ENCODE peak calls at places on chromosomes 13 and 19, in five cellular contexts. One of them, this sample, is unnamed.

GRCh38 chr19:3006075-3006767 is 22.9 kb downstream of the TLE2 start:
- DNase-seq in lung: no peak
- DNase-seq in breast epithelium: no peak
- DNase-seq in ascending aorta: no peak
- DNase-seq in endodermal cell: peak; percentile 97
- DNase-seq in this sample: no peak

GRCh38 chr19:47641891-47642485 is 33.1 kb downstream of the BICRA start:
- DNase-seq in lung: no peak
- DNase-seq in breast epithelium: no peak
- DNase-seq in ascending aorta: no peak
- DNase-seq in endodermal cell: no peak
- DNase-seq in this sample: no peak

GRCh38 chr13:65378484-65378883 is 1851.7 kb downstream of the PCDH9 start:
- DNase-seq in lung: no peak
- DNase-seq in breast epithelium: no peak
- DNase-seq in ascending aorta: no peak
- DNase-seq in endodermal cell: no peak
- DNase-seq in this sample: no peak

GRCh38 chr19:35142531-35143230 is 374 bp upstream of the FXYD7 start:
- DNase-seq in lung: no peak
- DNase-seq in breast epithelium: no peak
- DNase-seq in ascending aorta: no peak
- DNase-seq in endodermal cell: peak; percentile 94
- DNase-seq in this sample: peak; percentile 59

GRCh38 chr13:108276060-108276459 is 6.5 kb downstream of the TNFSF13B start:
- DNase-seq in lung: no peak
- DNase-seq in breast epithelium: no peak
- DNase-seq in ascending aorta: peak; percentile 63
- DNase-seq in endodermal cell: no peak
- DNase-seq in this sample: no peak

GRCh38 chr13:23514076-23514475 is 56.1 kb upstream of the TNFRSF19 start:
- DNase-seq in lung: no peak
- DNase-seq in breast epithelium: no peak
- DNase-seq in ascending aorta: no peak
- DNase-seq in endodermal cell: no peak
- DNase-seq in this sample: no peak

GRCh38 chr13:51396352-51396751 is 56.5 kb downstream of the INTS6 start:
- DNase-seq in lung: no peak
- DNase-seq in breast epithelium: no peak
- DNase-seq in ascending aorta: no peak
- DNase-seq in endodermal cell: no peak
- DNase-seq in this sample: no peak

GRCh38 chr13:43953370-43953769 is 73.7 kb downstream of the LACC1 start:
- DNase-seq in lung: no peak
- DNase-seq in breast epithelium: peak; percentile 48
- DNase-seq in ascending aorta: no peak
- DNase-seq in endodermal cell: no peak
- DNase-seq in this sample: no peak

GRCh38 chr13:113926951-113927660 is 46.8 kb downstream of the C13orf46 start:
- DNase-seq in lung: no peak
- DNase-seq in breast epithelium: peak; percentile 23
- DNase-seq in ascending aorta: peak; percentile 62
- DNase-seq in endodermal cell: peak; percentile 28
- DNase-seq in this sample: no peak

GRCh38 chr13:99690426-99691189 is 189.3 kb downstream of the TM9SF2 start:
- DNase-seq in lung: no peak
- DNase-seq in breast epithelium: no peak
- DNase-seq in ascending aorta: no peak
- DNase-seq in endodermal cell: no peak
- DNase-seq in this sample: no peak

GRCh38 chr13:20553309-20553708 is 13.6 kb upstream of the IFT88 start:
- DNase-seq in lung: no peak
- DNase-seq in breast epithelium: no peak
- DNase-seq in ascending aorta: no peak
- DNase-seq in endodermal cell: no peak
- DNase-seq in this sample: no peak

GRCh38 chr19:58520257-58520599 is 618 bp upstream of the ZBTB45 start:
- DNase-seq in lung: no peak
- DNase-seq in breast epithelium: no peak
- DNase-seq in ascending aorta: no peak
- DNase-seq in endodermal cell: no peak
- DNase-seq in this sample: no peak

GRCh38 chr13:31756346-31756745 is 17.0 kb downstream of the RXFP2 start:
- DNase-seq in lung: no peak
- DNase-seq in breast epithelium: no peak
- DNase-seq in ascending aorta: no peak
- DNase-seq in endodermal cell: no peak
- DNase-seq in this sample: no peak

GRCh38 chr13:26015276-26015934 is 36.4 kb downstream of the SHISA2 start:
- DNase-seq in lung: no peak
- DNase-seq in breast epithelium: no peak
- DNase-seq in ascending aorta: no peak
- DNase-seq in endodermal cell: no peak
- DNase-seq in this sample: no peak

GRCh38 chr13:87777395-87777794 is 106.2 kb downstream of the SLITRK5 start:
- DNase-seq in lung: no peak
- DNase-seq in breast epithelium: no peak
- DNase-seq in ascending aorta: no peak
- DNase-seq in endodermal cell: peak; percentile 43
- DNase-seq in this sample: no peak

GRCh38 chr13:20118268-20119140 is 42.3 kb downstream of the GJA3 start:
- DNase-seq in lung: peak; percentile 74
- DNase-seq in breast epithelium: no peak
- DNase-seq in ascending aorta: peak; percentile 74
- DNase-seq in endodermal cell: peak; percentile 90
- DNase-seq in this sample: no peak

GRCh38 chr19:46902402-46902766 is 41.6 kb downstream of the ARHGAP35 start:
- DNase-seq in lung: peak; percentile 40
- DNase-seq in breast epithelium: peak; percentile 55
- DNase-seq in ascending aorta: no peak
- DNase-seq in endodermal cell: peak; percentile 36
- DNase-seq in this sample: no peak

GRCh38 chr19:48186015-48186414 is 15.5 kb downstream of the ZSWIM9 start:
- DNase-seq in lung: no peak
- DNase-seq in breast epithelium: no peak
- DNase-seq in ascending aorta: peak; percentile 28
- DNase-seq in endodermal cell: no peak
- DNase-seq in this sample: no peak

GRCh38 chr13:95644611-95645052 is at the start of gene DZIP1:
- DNase-seq in lung: peak; percentile 58
- DNase-seq in breast epithelium: peak; percentile 37
- DNase-seq in ascending aorta: peak; percentile 85
- DNase-seq in endodermal cell: peak; percentile 97
- DNase-seq in this sample: no peak
- H3K27me3 ChIP-seq in lung: peaks cover 6% of the 10 kb centered on the region
- H3K27me3 ChIP-seq in breast epithelium: peaks cover 21% of the 10 kb centered on the region
- H3K27me3 ChIP-seq in ascending aorta: no peaks in the 10 kb centered on the region
- H3K27me3 ChIP-seq in endodermal cell: no peaks in the 10 kb centered on the region
- H3K27me3 ChIP-seq in this sample: peaks cover 19% of the 10 kb centered on the region

DNA sequence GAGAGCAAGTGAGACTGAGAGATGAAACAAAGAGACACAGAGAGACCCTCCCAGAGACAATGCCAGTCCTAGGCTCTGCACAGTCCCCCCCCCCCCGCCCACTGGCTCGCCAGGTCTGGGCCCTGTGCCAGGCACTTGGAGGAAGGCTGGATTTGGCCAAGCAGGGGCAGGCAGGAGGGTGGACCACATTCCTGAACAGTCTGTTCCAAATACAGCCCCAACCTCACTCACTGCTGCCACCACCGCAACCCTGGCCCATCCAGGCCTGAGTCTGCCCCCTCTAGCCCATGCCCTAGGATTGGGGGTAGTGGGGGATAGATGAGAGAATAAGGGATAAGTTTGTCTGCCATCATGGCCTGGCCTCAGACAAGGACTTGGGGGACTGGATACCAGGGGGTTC is 19.0 kb downstream of the CYP2F1 start:
- DNase-seq in lung: no peak
- DNase-seq in breast epithelium: no peak
- DNase-seq in ascending aorta: no peak
- DNase-seq in endodermal cell: no peak
- DNase-seq in this sample: no peak
- H3K4me3 ChIP-seq in lung: no peak overlapping the region
- H3K4me3 ChIP-seq in breast epithelium: no peak overlapping the region
- H3K4me3 ChIP-seq in ascending aorta: no peak overlapping the region
- H3K4me3 ChIP-seq in endodermal cell: no peak overlapping the region
- H3K4me3 ChIP-seq in this sample: no peak overlapping the region

GRCh38 chr19:1491849-1492170 is 829 bp downstream of the REEP6 start:
- DNase-seq in lung: no peak
- DNase-seq in breast epithelium: peak; percentile 43
- DNase-seq in ascending aorta: no peak
- DNase-seq in endodermal cell: no peak
- DNase-seq in this sample: no peak
- H3K27me3 ChIP-seq in lung: no peaks in the 10 kb centered on the region
- H3K27me3 ChIP-seq in breast epithelium: no peaks in the 10 kb centered on the region
- H3K27me3 ChIP-seq in ascending aorta: no peaks in the 10 kb centered on the region
- H3K27me3 ChIP-seq in endodermal cell: peaks cover 16% of the 10 kb centered on the region
- H3K27me3 ChIP-seq in this sample: no peaks in the 10 kb centered on the region

GRCh38 chr19:18284710-18285430 is 3.4 kb upstream of the JUND start:
- DNase-seq in lung: no peak
- DNase-seq in breast epithelium: no peak
- DNase-seq in ascending aorta: no peak
- DNase-seq in endodermal cell: no peak
- DNase-seq in this sample: no peak

GRCh38 chr19:18283338-18283737 is 1.9 kb upstream of the JUND start:
- DNase-seq in lung: no peak
- DNase-seq in breast epithelium: no peak
- DNase-seq in ascending aorta: no peak
- DNase-seq in endodermal cell: no peak
- DNase-seq in this sample: no peak

GRCh38 chr19:18282021-18282787 is 782 bp upstream of the JUND start:
- DNase-seq in lung: no peak
- DNase-seq in breast epithelium: peak; percentile 72
- DNase-seq in ascending aorta: no peak
- DNase-seq in endodermal cell: no peak
- DNase-seq in this sample: no peak

GRCh38 chr19:18281082-18282020 is at the start of gene JUND:
- DNase-seq in lung: peak; percentile 96
- DNase-seq in breast epithelium: peak; percentile 99
- DNase-seq in ascending aorta: peak; percentile 99
- DNase-seq in endodermal cell: peak; percentile 98
- DNase-seq in this sample: peak; percentile 98

DNA sequence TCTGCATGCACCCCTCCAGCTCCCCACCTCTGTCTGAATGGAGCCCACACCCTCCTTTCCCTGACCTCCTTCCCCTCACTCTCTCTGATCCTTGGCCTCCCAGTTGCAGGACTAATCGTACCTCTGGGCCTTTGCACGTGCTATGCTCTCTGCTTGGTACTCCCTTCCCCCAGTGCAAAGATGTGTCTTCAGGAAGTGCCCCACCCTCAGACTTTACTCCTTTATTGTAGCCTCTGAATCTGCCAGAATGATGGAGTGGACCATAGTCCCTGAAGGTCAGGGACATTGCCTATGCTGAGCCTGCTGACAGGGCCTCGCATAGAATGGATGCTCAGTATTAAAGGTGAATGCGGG is 1.3 kb upstream of the JUND start:
- DNase-seq in lung: no peak
- DNase-seq in breast epithelium: no peak
- DNase-seq in ascending aorta: no peak
- DNase-seq in endodermal cell: no peak
- DNase-seq in this sample: no peak
- H3K4me3 ChIP-seq in lung: no peak overlapping the region
- H3K4me3 ChIP-seq in breast epithelium: peak overlapping the region; percentile 95
- H3K4me3 ChIP-seq in ascending aorta: peak overlapping the region; percentile 60
- H3K4me3 ChIP-seq in endodermal cell: peak overlapping the region; percentile 86
- H3K4me3 ChIP-seq in this sample: peak overlapping the region; percentile 41

DNA sequence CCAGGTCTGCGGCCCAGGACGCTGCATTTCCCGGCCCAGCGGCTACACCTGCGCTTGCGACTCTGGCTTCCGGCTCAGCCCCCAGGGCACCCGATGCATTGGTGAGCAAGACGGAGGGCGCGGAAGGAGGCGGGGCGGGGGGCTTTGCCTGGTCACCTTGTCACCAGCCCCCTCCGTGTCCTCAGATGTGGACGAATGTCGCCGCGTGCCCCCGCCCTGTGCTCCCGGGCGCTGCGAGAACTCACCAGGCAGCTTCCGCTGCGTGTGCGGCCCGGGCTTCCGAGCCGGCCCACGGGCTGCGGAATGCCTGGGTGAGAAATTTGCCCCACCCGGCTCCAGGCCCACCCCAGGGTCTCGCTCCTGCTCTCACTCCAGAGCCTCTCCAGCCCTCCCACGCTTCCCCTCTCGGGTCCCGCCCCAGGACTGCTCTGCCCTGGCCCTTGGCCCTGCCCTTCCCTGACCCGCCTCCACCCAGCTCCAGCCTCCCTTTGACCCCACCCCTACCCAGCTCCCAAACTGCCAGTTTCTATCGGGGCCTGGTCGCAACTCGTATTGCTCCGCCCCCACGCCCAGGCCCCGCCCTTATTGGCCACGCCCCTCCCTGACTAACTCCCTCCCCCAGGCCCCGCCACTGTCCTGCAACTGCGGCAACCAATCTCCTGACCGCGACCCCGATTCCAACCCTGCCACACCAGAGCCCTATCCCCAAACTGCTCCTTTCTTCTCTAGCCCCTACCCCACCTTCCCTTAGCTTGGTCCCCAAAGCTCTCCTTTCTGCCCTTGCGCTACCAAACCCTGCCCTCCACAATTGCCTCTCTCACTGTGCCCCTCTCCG is 8.6 kb downstream of the LTBP4 start:
- DNase-seq in lung: peak; percentile 97
- DNase-seq in breast epithelium: peak; percentile 88
- DNase-seq in ascending aorta: peak; percentile 95
- DNase-seq in endodermal cell: peak; percentile 98
- DNase-seq in this sample: peak; percentile 70
- H3K27me3 ChIP-seq in lung: no peaks in the 10 kb centered on the region
- H3K27me3 ChIP-seq in breast epithelium: no peaks in the 10 kb centered on the region
- H3K27me3 ChIP-seq in ascending aorta: no peaks in the 10 kb centered on the region
- H3K27me3 ChIP-seq in endodermal cell: peaks cover 33% of the 10 kb centered on the region
- H3K27me3 ChIP-seq in this sample: no peaks in the 10 kb centered on the region

GRCh38 chr19:11092181-11092538 is 2.9 kb downstream of the LDLR start:
- DNase-seq in lung: no peak
- DNase-seq in breast epithelium: no peak
- DNase-seq in ascending aorta: no peak
- DNase-seq in endodermal cell: no peak
- DNase-seq in this sample: peak; percentile 54

GRCh38 chr19:11096210-11096841 is 7.1 kb downstream of the LDLR start:
- DNase-seq in lung: no peak
- DNase-seq in breast epithelium: no peak
- DNase-seq in ascending aorta: peak; percentile 75
- DNase-seq in endodermal cell: no peak
- DNase-seq in this sample: no peak

GRCh38 chr19:11091343-11092153 is 2.3 kb downstream of the LDLR start:
- DNase-seq in lung: peak; percentile 61
- DNase-seq in breast epithelium: peak; percentile 95
- DNase-seq in ascending aorta: peak; percentile 88
- DNase-seq in endodermal cell: peak; percentile 75
- DNase-seq in this sample: peak; percentile 74

GRCh38 chr19:11098327-11098726 is 9.1 kb downstream of the LDLR start:
- DNase-seq in lung: no peak
- DNase-seq in breast epithelium: no peak
- DNase-seq in ascending aorta: no peak
- DNase-seq in endodermal cell: no peak
- DNase-seq in this sample: no peak

DNA sequence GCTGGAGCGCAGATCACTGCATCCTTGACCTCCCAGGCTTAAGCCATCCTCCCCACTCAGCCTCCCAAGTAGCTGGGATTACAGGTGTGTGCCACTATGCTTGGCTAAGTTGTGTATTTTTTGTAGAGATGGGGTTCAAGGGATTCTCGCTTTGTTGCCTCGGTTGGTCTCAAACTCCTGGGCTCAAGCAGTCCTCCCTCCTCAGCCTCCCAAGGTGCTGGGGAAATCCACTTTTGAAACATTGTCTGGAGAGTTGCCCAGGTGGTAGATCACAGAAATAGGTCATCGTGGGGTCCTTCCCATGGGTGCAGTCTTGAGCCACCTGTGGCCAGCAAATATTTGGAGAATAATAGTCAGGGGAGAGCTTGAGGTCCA is 5.2 kb downstream of the LDLR start:
- DNase-seq in lung: no peak
- DNase-seq in breast epithelium: no peak
- DNase-seq in ascending aorta: no peak
- DNase-seq in endodermal cell: no peak
- DNase-seq in this sample: no peak
- H3K4me3 ChIP-seq in lung: no peak overlapping the region
- H3K4me3 ChIP-seq in breast epithelium: no peak overlapping the region
- H3K4me3 ChIP-seq in ascending aorta: no peak overlapping the region
- H3K4me3 ChIP-seq in endodermal cell: no peak overlapping the region
- H3K4me3 ChIP-seq in this sample: no peak overlapping the region

This sample was measured in effector memory CD4-positive, alpha-beta T cell.